ENCODE peak calls at places on chromosomes 6 and 20, in four cellular contexts. U, H, W and A are unnamed samples.

GRCh38 chr6:101393291-101394251 is at the start of gene GRIK2:
- DNase-seq in W (peak), U (peak), H (no peak), A (peak)

GRCh38 chr6:158220786-158221442 is 52.8 kb downstream of the GTF2H5 start:
- DNase-seq in H (peak), U (peak), W (peak), A (peak)

GRCh38 chr6:170273681-170274080 is 17.2 kb downstream of the DLL1 start:
- DNase-seq in U (no peak), W (no peak), H (no peak), A (no peak)

GRCh38 chr20:58718121-58718563 is 25.5 kb downstream of the NPEPL1 start:
- DNase-seq in U (no peak), W (no peak), H (no peak), A (no peak)

GRCh38 chr20:13220194-13220856 is 749 bp upstream of the ISM1 start:
- DNase-seq in U (peak), W (peak), H (peak), A (peak)

GRCh38 chr6:170051229-170052172 is 239.4 kb downstream of the DLL1 start:
- DNase-seq in W (no peak), H (no peak), U (no peak), A (no peak)

GRCh38 chr6:132483779-132484679 is 28.9 kb downstream of the STX7 start:
- DNase-seq in U (peak), H (peak), W (peak), A (peak)

GRCh38 chr6:102798631-102799030 is 1405.1 kb downstream of the GRIK2 start:
- DNase-seq in H (no peak), U (no peak), W (no peak), A (no peak)

GRCh38 chr6:4446982-4447381 is 311.6 kb upstream of the ECI2 start:
- DNase-seq in W (peak), U (peak), H (peak), A (peak)

GRCh38 chr20:62835931-62836861 is 19.3 kb downstream of the COL9A3 start:
- DNase-seq in H (no peak), W (peak), U (no peak), A (no peak)

GRCh38 chr6:123380257-123380656 is 256.5 kb downstream of the TRDN start:
- DNase-seq in H (peak), W (no peak), U (peak), A (peak)

GRCh38 chr6:112149719-112150263 is 62.4 kb downstream of the FAM229B start:
- DNase-seq in U (peak), H (peak), W (peak), A (peak)

GRCh38 chr6:37052027-37052628 is 46.7 kb downstream of the FGD2 start:
- DNase-seq in W (no peak), U (no peak), H (no peak), A (peak)

GRCh38 chr6:96942676-96943075 is 18.1 kb downstream of the KLHL32 start:
- DNase-seq in H (no peak), U (no peak), W (no peak), A (no peak)

GRCh38 chr20:48750941-48751620 is 76.7 kb downstream of the PREX1 start:
- DNase-seq in H (no peak), U (peak), W (no peak), A (peak)

GRCh38 chr20:60054716-60055371 is 96.6 kb downstream of the CDH26 start:
- DNase-seq in U (no peak), W (no peak), H (no peak), A (no peak)
- H3K4me3 ChIP-seq in U (no peak), W (no peak), H (no peak), A (no peak)

GRCh38 chr6:33672808-33673207 is 38.7 kb downstream of the UQCC2 start:
- DNase-seq in U (peak), W (peak), H (peak), A (peak)
- TF ChIP-seq CTCF in U (peak), W (peak), H (peak), A (peak)

GRCh38 chr6:84926756-84927155 is 162.4 kb upstream of the TBX18 start:
- DNase-seq in H (no peak), W (no peak), U (no peak), A (peak)
- H3K4me3 ChIP-seq in H (no peak), W (no peak), U (no peak), A (no peak)

DNA sequence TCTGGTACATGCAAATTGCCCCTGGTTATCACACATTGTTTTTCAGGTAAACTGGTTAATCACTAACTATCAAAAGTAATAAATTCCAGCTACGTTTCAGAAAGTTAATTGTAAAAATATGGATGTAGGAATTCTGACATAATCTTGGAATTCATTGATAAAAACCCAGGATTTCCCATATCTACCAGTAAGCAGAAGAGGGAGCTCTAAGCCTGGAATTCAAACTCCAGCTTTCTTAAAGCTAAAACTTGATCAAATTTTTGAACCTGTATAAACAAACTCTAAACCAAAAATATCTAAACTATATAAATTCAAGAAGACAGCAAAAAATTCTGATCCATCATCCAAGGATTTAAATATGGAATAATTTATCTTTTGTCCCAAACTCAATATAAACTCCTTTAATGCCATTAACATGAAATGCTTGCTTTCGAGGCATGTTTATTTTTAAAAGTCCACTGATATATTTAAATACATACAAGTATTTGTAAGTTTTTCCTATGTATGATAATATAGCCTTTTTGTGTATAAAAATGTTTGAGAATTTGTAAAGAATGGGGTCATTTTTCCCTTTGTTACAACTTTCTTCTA is 91.5 kb upstream of the RNF217 start:
- DNase-seq in H (peak), W (peak), U (peak), A (peak)
- TF ChIP-seq CTCF in H (peak), W (peak), U (peak), A (peak)

DNA sequence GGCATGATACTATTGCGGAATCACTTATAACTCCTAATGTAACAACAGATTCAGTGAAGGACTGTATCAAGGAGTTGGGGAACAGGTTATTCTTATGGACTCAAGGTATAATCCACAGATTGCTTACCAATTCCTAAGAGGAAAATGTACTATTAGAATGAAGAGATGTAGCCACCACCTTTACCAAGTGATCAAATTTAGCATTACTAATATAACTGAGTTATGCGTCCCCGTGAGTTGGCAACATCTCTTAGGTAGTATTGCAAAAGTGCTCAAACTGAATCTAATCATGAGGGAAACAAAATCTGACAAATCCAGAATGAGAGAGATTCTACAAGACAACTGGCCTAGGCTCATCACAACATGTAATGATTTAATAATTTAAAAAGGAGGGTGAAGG is 777 bp upstream of the SNRNP48 start:
- DNase-seq in H (no peak), U (no peak), W (no peak), A (peak)
- H3K4me3 ChIP-seq in H (no peak), U (no peak), W (no peak), A (no peak)